ENCODE peak calls at places on chromosome 21, in ten cellular contexts. U, H, G, B, X, P, Z, C, M and F are unnamed samples.

GRCh38 chr21:45750924-45751323 is 107.4 kb downstream of the PCBP3 start:
- DNase-seq in U (no peak), H (no peak), G (no peak), B (no peak), X (no peak), P (no peak), Z (no peak), C (no peak), M (no peak), F (no peak)

GRCh38 chr21:15826147-15826780 is 96.5 kb downstream of the USP25 start:
- DNase-seq in U (peak; percentile 31), H (peak; percentile 66), G (no peak), B (no peak), X (peak; percentile 62), P (peak; percentile 17), Z (peak; percentile 4), C (peak; percentile 60), M (no peak), F (peak; percentile 58)

GRCh38 chr21:35559128-35559831 is 501.0 kb downstream of the SETD4 start:
- DNase-seq in U (no peak), H (peak; percentile 33), G (no peak), B (no peak), X (peak; percentile 12), P (peak; percentile 8), Z (no peak), C (peak; percentile 92), M (peak; percentile 80), F (peak; percentile 73)

GRCh38 chr21:30168086-30168485 is 1.5 kb upstream of the CLDN17 start:
- DNase-seq in U (no peak), H (peak; percentile 42), G (no peak), B (no peak), X (peak; percentile 41), P (no peak), Z (no peak), C (no peak), M (no peak), F (no peak)

GRCh38 chr21:25307489-25307888 is 299.8 kb downstream of the MRPL39 start:
- DNase-seq in U (no peak), H (no peak), G (no peak), B (no peak), X (peak; percentile 58), P (no peak), Z (no peak), C (no peak), M (no peak), F (no peak)

GRCh38 chr21:26850116-26850643 is 5.0 kb upstream of the ADAMTS1 start:
- DNase-seq in U (no peak), H (peak; percentile 32), G (peak; percentile 39), B (peak; percentile 40), X (peak; percentile 65), P (peak; percentile 51), Z (no peak), C (peak; percentile 73), M (no peak), F (no peak)

GRCh38 chr21:41868062-41868710 is 11.0 kb downstream of the PRDM15 start:
- DNase-seq in U (no peak), H (no peak), G (no peak), B (no peak), X (no peak), P (no peak), Z (no peak), C (no peak), M (no peak), F (no peak)

GRCh38 chr21:28781602-28782274 is 210.9 kb downstream of the LTN1 start:
- DNase-seq in U (peak; percentile 23), H (peak; percentile 18), G (no peak), B (no peak), X (peak; percentile 51), P (peak; percentile 37), Z (no peak), C (peak; percentile 57), M (peak; percentile 9), F (no peak)

GRCh38 chr21:44499631-44500030 is 40.4 kb downstream of the KRTAP10-1 start:
- DNase-seq in U (no peak), H (no peak), G (no peak), B (no peak), X (no peak), P (no peak), Z (no peak), C (no peak), M (no peak), F (no peak)

GRCh38 chr21:43810505-43811261 is 21.3 kb downstream of the RRP1 start:
- DNase-seq in U (peak; percentile 95), H (peak; percentile 53), G (peak; percentile 49), B (no peak), X (peak; percentile 79), P (peak; percentile 96), Z (peak; percentile 89), C (peak; percentile 70), M (peak; percentile 96), F (peak; percentile 91)

GRCh38 chr21:39088831-39089380 is 94.3 kb downstream of the PSMG1 start:
- DNase-seq in U (peak; percentile 19), H (peak; percentile 61), G (no peak), B (no peak), X (peak; percentile 62), P (no peak), Z (no peak), C (peak; percentile 63), M (peak; percentile 37), F (no peak)

GRCh38 chr21:44092201-44092600 is 15.0 kb upstream of the PWP2 start:
- DNase-seq in U (no peak), H (no peak), G (no peak), B (no peak), X (no peak), P (no peak), Z (no peak), C (no peak), M (no peak), F (no peak)

GRCh38 chr21:18545908-18546307 is 142.3 kb upstream of the TMPRSS15 start:
- DNase-seq in U (no peak), H (no peak), G (no peak), B (no peak), X (peak; percentile 7), P (no peak), Z (no peak), C (no peak), M (no peak), F (no peak)

GRCh38 chr21:31180256-31181088 is 142.2 kb upstream of the KRTAP19-8 start:
- DNase-seq in U (peak; percentile 35), H (peak; percentile 22), G (no peak), B (no peak), X (peak; percentile 44), P (peak; percentile 68), Z (no peak), C (peak; percentile 64), M (peak; percentile 39), F (no peak)

GRCh38 chr21:21200103-21200938 is 202.1 kb downstream of the NCAM2 start:
- DNase-seq in U (peak; percentile 62), H (no peak), G (peak; percentile 32), B (no peak), X (peak; percentile 88), P (no peak), Z (no peak), C (peak; percentile 99), M (peak; percentile 35), F (peak; percentile 81)

GRCh38 chr21:41526478-41527087 is 18.6 kb upstream of the TMPRSS2 start:
- DNase-seq in U (no peak), H (no peak), G (no peak), B (no peak), X (no peak), P (no peak), Z (no peak), C (no peak), M (no peak), F (no peak)

GRCh38 chr21:13854638-13855037 is 245.1 kb downstream of the POTED start:
- DNase-seq in U (no peak), H (no peak), G (no peak), B (no peak), X (no peak), P (no peak), Z (no peak), C (no peak), M (no peak), F (no peak)

GRCh38 chr21:15138475-15138874 is 73.7 kb upstream of the NRIP1 start:
- DNase-seq in U (no peak), H (no peak), G (no peak), B (no peak), X (no peak), P (no peak), Z (no peak), C (no peak), M (no peak), F (no peak)

GRCh38 chr21:41967708-41968107 is 13.9 kb upstream of the C2CD2 start:
- DNase-seq in U (no peak), H (no peak), G (no peak), B (no peak), X (no peak), P (no peak), Z (no peak), C (no peak), M (no peak), F (no peak)

GRCh38 chr21:36688324-36688723 is 10.6 kb upstream of the SIM2 start:
- DNase-seq in U (no peak), H (no peak), G (no peak), B (no peak), X (peak; percentile 11), P (no peak), Z (no peak), C (no peak), M (no peak), F (peak; percentile 36)

GRCh38 chr21:32597205-32597604 is 11.9 kb upstream of the TCP10L start:
- DNase-seq in U (no peak), H (peak; percentile 97), G (no peak), B (no peak), X (peak; percentile 98), P (no peak), Z (no peak), C (peak; percentile 61), M (peak; percentile 69), F (no peak)

GRCh38 chr21:45130324-45130774 is 56.0 kb downstream of the ADARB1 start:
- DNase-seq in U (no peak), H (peak; percentile 61), G (peak; percentile 31), B (no peak), X (no peak), P (no peak), Z (no peak), C (peak; percentile 81), M (peak; percentile 66), F (no peak)

GRCh38 chr21:34156957-34157356 is 83.6 kb downstream of the MRPS6 start:
- DNase-seq in U (no peak), H (no peak), G (no peak), B (no peak), X (peak; percentile 64), P (no peak), Z (no peak), C (no peak), M (no peak), F (no peak)

GRCh38 chr21:14076143-14076806 is 134.5 kb downstream of the LIPI start:
- DNase-seq in U (no peak), H (no peak), G (no peak), B (no peak), X (no peak), P (no peak), Z (no peak), C (no peak), M (no peak), F (peak; percentile 54)

GRCh38 chr21:41707231-41707988 is 59.4 kb downstream of the RIPK4 start:
- DNase-seq in U (no peak), H (peak; percentile 74), G (no peak), B (no peak), X (peak; percentile 83), P (no peak), Z (no peak), C (no peak), M (no peak), F (no peak)

GRCh38 chr21:27740084-27740483 is 773.2 kb upstream of the ADAMTS5 start:
- DNase-seq in U (no peak), H (no peak), G (no peak), B (no peak), X (no peak), P (no peak), Z (no peak), C (no peak), M (no peak), F (no peak)

GRCh38 chr21:44592446-44593365 is at the start of gene KRTAP10-6:
- DNase-seq in U (no peak), H (no peak), G (no peak), B (no peak), X (no peak), P (no peak), Z (no peak), C (no peak), M (no peak), F (no peak)

GRCh38 chr21:20856926-20857325 is 141.3 kb upstream of the NCAM2 start:
- DNase-seq in U (no peak), H (no peak), G (no peak), B (peak; percentile 94), X (no peak), P (no peak), Z (no peak), C (no peak), M (no peak), F (no peak)